ENCODE peak calls at places on chromosomes 3 and 15, in eight cellular contexts. One of them, this sample, is unnamed.

GRCh38 chr15:90560229-90560771 is 30.6 kb downstream of the CRTC3 start:
- DNase-seq in HCT116: no peak
- DNase-seq in H1: no peak
- DNase-seq in A549: peak; percentile 55
- DNase-seq in GM12878: no peak
- DNase-seq in WTC11: no peak
- DNase-seq in endothelial cell of umbilical vein: peak; percentile 39
- DNase-seq in K562: no peak
- DNase-seq in this sample: no peak

GRCh38 chr3:179655236-179655635 is 2.4 kb downstream of the USP13 start:
- DNase-seq in endothelial cell of umbilical vein: no peak
- DNase-seq in GM12878: no peak
- DNase-seq in H1: no peak
- DNase-seq in HCT116: no peak
- DNase-seq in K562: no peak
- DNase-seq in WTC11: no peak
- DNase-seq in A549: no peak
- DNase-seq in this sample: no peak

GRCh38 chr15:29490747-29491471 is 221.3 kb upstream of the NSMCE3 start:
- DNase-seq in H1: no peak
- DNase-seq in A549: no peak
- DNase-seq in GM12878: no peak
- DNase-seq in WTC11: no peak
- DNase-seq in K562: no peak
- DNase-seq in endothelial cell of umbilical vein: no peak
- DNase-seq in HCT116: no peak
- DNase-seq in this sample: no peak

GRCh38 chr3:182292586-182292985 is 500.7 kb upstream of the ATP11B start:
- DNase-seq in endothelial cell of umbilical vein: no peak
- DNase-seq in A549: no peak
- DNase-seq in H1: no peak
- DNase-seq in GM12878: no peak
- DNase-seq in K562: no peak
- DNase-seq in HCT116: no peak
- DNase-seq in WTC11: no peak
- DNase-seq in this sample: no peak

GRCh38 chr15:83078712-83079111 is 11.7 kb upstream of the BTBD1 start:
- DNase-seq in K562: no peak
- DNase-seq in WTC11: no peak
- DNase-seq in A549: no peak
- DNase-seq in HCT116: no peak
- DNase-seq in GM12878: no peak
- DNase-seq in endothelial cell of umbilical vein: no peak
- DNase-seq in H1: no peak
- DNase-seq in this sample: no peak

GRCh38 chr3:151660890-151661289 is 72.8 kb upstream of the AADACL2 start:
- DNase-seq in A549: no peak
- DNase-seq in H1: no peak
- DNase-seq in endothelial cell of umbilical vein: no peak
- DNase-seq in WTC11: no peak
- DNase-seq in K562: no peak
- DNase-seq in HCT116: no peak
- DNase-seq in GM12878: no peak
- DNase-seq in this sample: peak; percentile 16

GRCh38 chr3:14157951-14158350 is 20.4 kb downstream of the XPC start:
- DNase-seq in K562: no peak
- DNase-seq in WTC11: no peak
- DNase-seq in endothelial cell of umbilical vein: no peak
- DNase-seq in GM12878: no peak
- DNase-seq in H1: no peak
- DNase-seq in A549: no peak
- DNase-seq in HCT116: no peak
- DNase-seq in this sample: no peak

GRCh38 chr3:114606336-114606735 is 312.5 kb downstream of the TIGIT start:
- DNase-seq in HCT116: no peak
- DNase-seq in H1: no peak
- DNase-seq in A549: no peak
- DNase-seq in WTC11: no peak
- DNase-seq in endothelial cell of umbilical vein: peak; percentile 79
- DNase-seq in K562: no peak
- DNase-seq in GM12878: no peak
- DNase-seq in this sample: no peak

GRCh38 chr3:160378331-160379109 is 20.5 kb downstream of the IFT80 start:
- DNase-seq in K562: no peak
- DNase-seq in endothelial cell of umbilical vein: no peak
- DNase-seq in WTC11: no peak
- DNase-seq in H1: no peak
- DNase-seq in A549: no peak
- DNase-seq in GM12878: no peak
- DNase-seq in HCT116: no peak
- DNase-seq in this sample: no peak

GRCh38 chr3:37890522-37890921 is 28.8 kb downstream of the CTDSPL start:
- DNase-seq in A549: no peak
- DNase-seq in HCT116: no peak
- DNase-seq in GM12878: no peak
- DNase-seq in H1: no peak
- DNase-seq in WTC11: no peak
- DNase-seq in endothelial cell of umbilical vein: no peak
- DNase-seq in K562: no peak
- DNase-seq in this sample: no peak

GRCh38 chr3:61531528-61531927 is 29.8 kb upstream of the PTPRG start:
- DNase-seq in H1: no peak
- DNase-seq in GM12878: no peak
- DNase-seq in WTC11: no peak
- DNase-seq in A549: no peak
- DNase-seq in K562: no peak
- DNase-seq in HCT116: no peak
- DNase-seq in endothelial cell of umbilical vein: no peak
- DNase-seq in this sample: no peak

GRCh38 chr15:80957976-80958375 is 31.6 kb downstream of the MESD start:
- DNase-seq in endothelial cell of umbilical vein: no peak
- DNase-seq in H1: no peak
- DNase-seq in WTC11: no peak
- DNase-seq in A549: no peak
- DNase-seq in K562: no peak
- DNase-seq in HCT116: no peak
- DNase-seq in GM12878: no peak
- DNase-seq in this sample: no peak

GRCh38 chr3:182618085-182618732 is 175.1 kb upstream of the ATP11B start:
- DNase-seq in endothelial cell of umbilical vein: peak; percentile 18
- DNase-seq in H1: no peak
- DNase-seq in GM12878: no peak
- DNase-seq in A549: peak; percentile 25
- DNase-seq in WTC11: no peak
- DNase-seq in K562: peak; percentile 14
- DNase-seq in HCT116: no peak
- DNase-seq in this sample: peak; percentile 29

GRCh38 chr15:59276225-59277178 is 69.9 kb downstream of the LDHAL6B start:
- DNase-seq in GM12878: no peak
- DNase-seq in WTC11: no peak
- DNase-seq in A549: peak; percentile 98
- DNase-seq in H1: no peak
- DNase-seq in K562: no peak
- DNase-seq in endothelial cell of umbilical vein: no peak
- DNase-seq in HCT116: peak; percentile 90
- DNase-seq in this sample: no peak

GRCh38 chr3:150945226-150945625 is 27.3 kb downstream of the CLRN1 start:
- DNase-seq in H1: no peak
- DNase-seq in HCT116: no peak
- DNase-seq in endothelial cell of umbilical vein: no peak
- DNase-seq in K562: no peak
- DNase-seq in A549: no peak
- DNase-seq in GM12878: no peak
- DNase-seq in WTC11: no peak
- DNase-seq in this sample: no peak

GRCh38 chr15:82298520-82298919 is 35.9 kb downstream of the SAXO2 start:
- DNase-seq in WTC11: no peak
- DNase-seq in endothelial cell of umbilical vein: no peak
- DNase-seq in K562: no peak
- DNase-seq in A549: no peak
- DNase-seq in HCT116: no peak
- DNase-seq in GM12878: no peak
- DNase-seq in H1: no peak
- DNase-seq in this sample: no peak

GRCh38 chr15:41233367-41233771 is 2.3 kb downstream of the CHP1 start:
- DNase-seq in HCT116: no peak
- DNase-seq in GM12878: no peak
- DNase-seq in A549: peak; percentile 34
- DNase-seq in H1: no peak
- DNase-seq in endothelial cell of umbilical vein: peak; percentile 45
- DNase-seq in WTC11: no peak
- DNase-seq in K562: peak; percentile 66
- DNase-seq in this sample: no peak

GRCh38 chr3:171347017-171347979 is 112.9 kb downstream of the TNIK start:
- DNase-seq in K562: peak; percentile 23
- DNase-seq in H1: no peak
- DNase-seq in HCT116: no peak
- DNase-seq in WTC11: no peak
- DNase-seq in endothelial cell of umbilical vein: peak; percentile 70
- DNase-seq in GM12878: peak; percentile 95
- DNase-seq in A549: no peak
- DNase-seq in this sample: peak; percentile 78

GRCh38 chr3:140134231-140134630 is 199.2 kb downstream of the CLSTN2 start:
- DNase-seq in GM12878: no peak
- DNase-seq in HCT116: no peak
- DNase-seq in WTC11: no peak
- DNase-seq in endothelial cell of umbilical vein: no peak
- DNase-seq in H1: no peak
- DNase-seq in K562: no peak
- DNase-seq in A549: no peak
- DNase-seq in this sample: no peak

GRCh38 chr3:140129885-140130284 is 194.9 kb downstream of the CLSTN2 start:
- DNase-seq in K562: no peak
- DNase-seq in A549: no peak
- DNase-seq in H1: no peak
- DNase-seq in WTC11: no peak
- DNase-seq in GM12878: no peak
- DNase-seq in HCT116: no peak
- DNase-seq in endothelial cell of umbilical vein: no peak
- DNase-seq in this sample: no peak

GRCh38 chr3:140131895-140132294 is 196.9 kb downstream of the CLSTN2 start:
- DNase-seq in H1: no peak
- DNase-seq in GM12878: no peak
- DNase-seq in WTC11: no peak
- DNase-seq in HCT116: no peak
- DNase-seq in endothelial cell of umbilical vein: no peak
- DNase-seq in A549: no peak
- DNase-seq in K562: no peak
- DNase-seq in this sample: no peak

GRCh38 chr3:140128217-140129137 is 193.5 kb downstream of the CLSTN2 start:
- DNase-seq in HCT116: peak; percentile 1
- DNase-seq in GM12878: no peak
- DNase-seq in H1: peak; percentile 25
- DNase-seq in K562: peak; percentile 55
- DNase-seq in endothelial cell of umbilical vein: peak; percentile 47
- DNase-seq in A549: peak; percentile 25
- DNase-seq in WTC11: peak; percentile 80
- DNase-seq in this sample: peak; percentile 28
- TF ChIP-seq MAX in HCT116: no peak
- TF ChIP-seq MAX in GM12878: no peak
- TF ChIP-seq MAX in H1: peak; percentile 84
- TF ChIP-seq MAX in K562: no peak
- TF ChIP-seq MAX in endothelial cell of umbilical vein: no peak
- TF ChIP-seq MAX in A549: no peak
- TF ChIP-seq MAX in WTC11: no peak
- TF ChIP-seq MAX in this sample: no peak

DNA sequence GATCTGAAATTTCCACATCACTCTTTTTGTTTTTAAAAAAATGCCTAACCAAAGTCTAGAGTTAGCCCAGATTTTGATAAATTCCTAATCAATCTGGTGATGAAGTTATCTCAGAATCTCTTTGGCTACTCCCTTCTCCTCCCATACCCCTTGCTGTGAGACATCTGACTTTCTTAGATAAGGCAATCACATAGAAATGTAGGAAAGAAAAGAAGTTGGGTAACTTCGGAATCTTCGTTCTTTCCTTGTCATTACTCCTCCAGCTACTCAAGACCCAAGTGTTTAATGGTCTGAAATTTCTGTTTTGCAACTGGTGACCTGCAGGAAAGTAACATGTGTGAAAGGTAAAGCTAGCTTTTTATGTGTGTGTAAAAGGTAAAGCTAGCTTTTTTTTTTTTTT is 37.8 kb downstream of the MYL3 start:
- DNase-seq in A549: no peak
- DNase-seq in WTC11: no peak
- DNase-seq in endothelial cell of umbilical vein: no peak
- DNase-seq in H1: no peak
- DNase-seq in HCT116: no peak
- DNase-seq in K562: no peak
- DNase-seq in GM12878: no peak
- DNase-seq in this sample: no peak
- TF ChIP-seq CTCF in A549: no peak
- TF ChIP-seq CTCF in WTC11: no peak
- TF ChIP-seq CTCF in endothelial cell of umbilical vein: no peak
- TF ChIP-seq CTCF in H1: no peak
- TF ChIP-seq CTCF in HCT116: no peak
- TF ChIP-seq CTCF in K562: no peak
- TF ChIP-seq CTCF in GM12878: no peak
- TF ChIP-seq CTCF in this sample: no peak

GRCh38 chr3:12198301-12198700 is 39.6 kb upstream of the TIMP4 start:
- DNase-seq in H1: no peak
- DNase-seq in K562: no peak
- DNase-seq in GM12878: no peak
- DNase-seq in A549: peak; percentile 30
- DNase-seq in WTC11: no peak
- DNase-seq in HCT116: no peak
- DNase-seq in endothelial cell of umbilical vein: peak; percentile 13
- DNase-seq in this sample: no peak
- TF ChIP-seq MAX in H1: no peak
- TF ChIP-seq MAX in K562: no peak
- TF ChIP-seq MAX in GM12878: no peak
- TF ChIP-seq MAX in A549: peak; percentile 35
- TF ChIP-seq MAX in WTC11: no peak
- TF ChIP-seq MAX in HCT116: no peak
- TF ChIP-seq MAX in endothelial cell of umbilical vein: no peak
- TF ChIP-seq MAX in this sample: no peak

DNA sequence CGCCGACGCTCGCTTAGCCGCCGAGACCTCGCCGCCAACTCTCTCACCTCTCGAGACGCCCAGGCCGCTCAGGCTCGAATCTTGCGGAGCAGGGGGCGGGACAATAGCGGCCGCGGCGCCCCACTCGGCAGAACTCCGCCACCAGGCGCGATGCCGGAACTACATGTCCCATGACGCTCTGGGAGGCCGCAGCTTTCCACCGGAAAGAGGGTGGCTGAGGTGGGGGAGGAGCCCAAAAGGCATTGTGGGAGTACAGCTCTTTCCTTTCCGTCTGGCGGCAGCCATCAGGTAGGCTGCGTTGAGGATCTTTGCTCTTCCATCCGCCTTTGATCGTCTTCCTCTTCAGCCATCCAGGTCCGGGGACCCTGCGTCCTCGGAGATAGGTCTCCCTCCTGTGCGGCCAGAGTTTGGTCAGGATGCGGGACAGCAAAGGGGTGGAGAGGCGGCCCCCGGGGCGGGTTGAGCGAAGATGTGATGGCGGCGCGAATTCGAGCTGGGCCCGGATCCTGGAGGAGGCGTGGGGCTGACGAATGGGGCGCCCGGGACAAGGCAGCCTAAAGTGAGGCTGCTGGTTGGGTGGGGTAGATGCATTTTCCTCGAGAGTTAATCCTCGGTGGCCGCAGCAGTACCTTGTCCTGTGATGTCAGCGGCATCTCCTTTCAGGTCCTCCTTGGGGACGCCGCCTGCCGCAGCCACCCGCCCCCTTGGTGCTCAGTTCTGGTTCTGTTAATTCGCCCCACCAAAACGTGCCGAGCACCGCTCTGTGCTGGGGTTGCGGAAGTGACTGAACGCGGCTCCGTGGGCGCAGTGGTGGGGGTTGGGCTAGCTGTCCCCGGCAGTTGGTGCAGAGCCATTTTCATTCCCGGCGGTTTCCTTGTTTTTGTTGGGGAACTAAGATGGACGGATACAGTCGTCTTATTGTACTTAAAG is at the start of the genes NKIRAS1 and RPL15:
- DNase-seq in H1: peak; percentile 92
- DNase-seq in A549: peak; percentile 97
- DNase-seq in K562: peak; percentile 98
- DNase-seq in GM12878: peak; percentile 89
- DNase-seq in endothelial cell of umbilical vein: peak; percentile 97
- DNase-seq in HCT116: peak; percentile 91
- DNase-seq in WTC11: peak; percentile 97
- DNase-seq in this sample: peak; percentile 97
- TF ChIP-seq CTCF in H1: peak; percentile 27
- TF ChIP-seq CTCF in A549: no peak
- TF ChIP-seq CTCF in K562: peak; percentile 45
- TF ChIP-seq CTCF in GM12878: no peak
- TF ChIP-seq CTCF in endothelial cell of umbilical vein: peak; percentile 43
- TF ChIP-seq CTCF in HCT116: no peak
- TF ChIP-seq CTCF in WTC11: peak; percentile 36
- TF ChIP-seq CTCF in this sample: no peak

This sample was measured in NB4.